ENCODE peak calls at places on chromosomes 5 and 9, in four cellular contexts. One of them, this sample, is unnamed.
A peak's percentile ranks its signal among the peaks of the same experiment; 100 is the strongest.

GRCh38 chr5:137733922-137734695 is 1.8 kb downstream of the KLHL3 start:
- DNase-seq in K562: no peak
- DNase-seq in SK-N-SH: no peak
- DNase-seq in HepG2: no peak
- DNase-seq in this sample: no peak

GRCh38 chr9:98783518-98784226 is 12.7 kb downstream of the ANKS6 start:
- DNase-seq in K562: no peak
- DNase-seq in HepG2: no peak
- DNase-seq in SK-N-SH: no peak
- DNase-seq in this sample: no peak

GRCh38 chr9:99253134-99253533 is 31.1 kb downstream of the SEC61B start:
- DNase-seq in HepG2: no peak
- DNase-seq in SK-N-SH: no peak
- DNase-seq in K562: no peak
- DNase-seq in this sample: no peak

GRCh38 chr5:1883925-1884637 is 1.4 kb upstream of the IRX4 start:
- DNase-seq in HepG2: no peak
- DNase-seq in SK-N-SH: no peak
- DNase-seq in K562: no peak
- DNase-seq in this sample: no peak

GRCh38 chr5:57598756-57599155 is 116.1 kb upstream of the ACTBL2 start:
- DNase-seq in HepG2: no peak
- DNase-seq in SK-N-SH: no peak
- DNase-seq in K562: no peak
- DNase-seq in this sample: peak; percentile 0

GRCh38 chr9:17744786-17745185 is 165.9 kb downstream of the SH3GL2 start:
- DNase-seq in K562: no peak
- DNase-seq in SK-N-SH: no peak
- DNase-seq in HepG2: no peak
- DNase-seq in this sample: no peak

GRCh38 chr5:108801776-108802175 is 54.1 kb downstream of the FER start:
- DNase-seq in K562: no peak
- DNase-seq in HepG2: peak; percentile 40
- DNase-seq in SK-N-SH: no peak
- DNase-seq in this sample: peak; percentile 84

GRCh38 chr5:124839371-124839998 is 93.0 kb upstream of the ZNF608 start:
- DNase-seq in SK-N-SH: no peak
- DNase-seq in HepG2: no peak
- DNase-seq in K562: no peak
- DNase-seq in this sample: no peak

GRCh38 chr5:42360061-42360460 is 63.2 kb upstream of the GHR start:
- DNase-seq in HepG2: no peak
- DNase-seq in SK-N-SH: no peak
- DNase-seq in K562: no peak
- DNase-seq in this sample: no peak

GRCh38 chr5:143194206-143194605 is 209.3 kb downstream of the NR3C1 start:
- DNase-seq in SK-N-SH: no peak
- DNase-seq in HepG2: no peak
- DNase-seq in K562: no peak
- DNase-seq in this sample: no peak

GRCh38 chr5:116827078-116827477 is 252.5 kb upstream of the SEMA6A start:
- DNase-seq in HepG2: no peak
- DNase-seq in K562: no peak
- DNase-seq in SK-N-SH: no peak
- DNase-seq in this sample: no peak

GRCh38 chr5:157215826-157216167 is 35.2 kb downstream of the ITK start:
- DNase-seq in SK-N-SH: no peak
- DNase-seq in K562: no peak
- DNase-seq in HepG2: no peak
- DNase-seq in this sample: no peak

GRCh38 chr5:138339086-138339456 is 1.0 kb downstream of the FAM53C start:
- DNase-seq in HepG2: no peak
- DNase-seq in SK-N-SH: no peak
- DNase-seq in K562: no peak
- DNase-seq in this sample: no peak

GRCh38 chr5:128537306-128537998 is 593 bp downstream of the FBN2 start:
- DNase-seq in K562: no peak
- DNase-seq in SK-N-SH: peak; percentile 14
- DNase-seq in HepG2: no peak
- DNase-seq in this sample: no peak

GRCh38 chr9:129665814-129666511 is 516 bp downstream of the PRRX2 start:
- DNase-seq in K562: peak; percentile 11
- DNase-seq in SK-N-SH: peak; percentile 74
- DNase-seq in HepG2: no peak
- DNase-seq in this sample: no peak

GRCh38 chr9:110911659-110912473 is 126.4 kb downstream of the LPAR1 start:
- DNase-seq in HepG2: no peak
- DNase-seq in SK-N-SH: no peak
- DNase-seq in K562: no peak
- DNase-seq in this sample: no peak

GRCh38 chr5:178796165-178796945 is 63.4 kb upstream of the ZNF354B start:
- DNase-seq in HepG2: no peak
- DNase-seq in K562: no peak
- DNase-seq in SK-N-SH: no peak
- DNase-seq in this sample: no peak

GRCh38 chr5:89110916-89111646 is 228.1 kb upstream of the MEF2C start:
- DNase-seq in HepG2: no peak
- DNase-seq in K562: no peak
- DNase-seq in SK-N-SH: no peak
- DNase-seq in this sample: no peak

GRCh38 chr5:88883059-88883565 is at the start of gene MEF2C:
- DNase-seq in SK-N-SH: peak; percentile 80
- DNase-seq in HepG2: no peak
- DNase-seq in K562: peak; percentile 85
- DNase-seq in this sample: peak; percentile 56

GRCh38 chr5:170269579-170269978 is 28.0 kb downstream of the LCP2 start:
- DNase-seq in SK-N-SH: no peak
- DNase-seq in HepG2: no peak
- DNase-seq in K562: no peak
- DNase-seq in this sample: no peak

GRCh38 chr5:141172381-141173204 is at the start of gene PCDHB7:
- DNase-seq in SK-N-SH: peak; percentile 49
- DNase-seq in K562: peak; percentile 33
- DNase-seq in HepG2: peak; percentile 36
- DNase-seq in this sample: peak; percentile 19

GRCh38 chr5:141897425-141897824 is 19.2 kb upstream of the PCDH1 start:
- DNase-seq in SK-N-SH: no peak
- DNase-seq in HepG2: no peak
- DNase-seq in K562: no peak
- DNase-seq in this sample: no peak

GRCh38 chr5:1156033-1156753 is 44.3 kb upstream of the SLC12A7 start:
- DNase-seq in SK-N-SH: peak; percentile 71
- DNase-seq in HepG2: no peak
- DNase-seq in K562: no peak
- DNase-seq in this sample: no peak

GRCh38 chr5:13107553-13107952 is 836.9 kb downstream of the DNAH5 start:
- DNase-seq in SK-N-SH: no peak
- DNase-seq in K562: no peak
- DNase-seq in HepG2: no peak
- DNase-seq in this sample: no peak

GRCh38 chr5:99441235-99441634 is 512.4 kb upstream of the CHD1 start:
- DNase-seq in HepG2: no peak
- DNase-seq in K562: no peak
- DNase-seq in SK-N-SH: no peak
- DNase-seq in this sample: no peak

GRCh38 chr5:137735531-137736284 is at the start of gene KLHL3:
- DNase-seq in K562: no peak
- DNase-seq in HepG2: peak; percentile 13
- DNase-seq in SK-N-SH: peak; percentile 68
- DNase-seq in this sample: no peak

GRCh38 chr5:95620870-95621838 is 1.3 kb downstream of the GPR150 start:
- DNase-seq in SK-N-SH: peak; percentile 80
- DNase-seq in K562: no peak
- DNase-seq in HepG2: no peak
- DNase-seq in this sample: no peak

GRCh38 chr9:126611592-126612328 is 2.0 kb upstream of the LMX1B start:
- DNase-seq in HepG2: peak; percentile 36
- DNase-seq in K562: peak; percentile 83
- DNase-seq in SK-N-SH: peak; percentile 94
- DNase-seq in this sample: peak; percentile 32

GRCh38 chr9:88537743-88538055 is 2.7 kb downstream of the NXNL2 start:
- DNase-seq in HepG2: no peak
- DNase-seq in K562: no peak
- DNase-seq in SK-N-SH: peak; percentile 50
- DNase-seq in this sample: no peak

GRCh38 chr9:86751207-86751606 is 196.1 kb downstream of the GAS1 start:
- DNase-seq in HepG2: no peak
- DNase-seq in K562: no peak
- DNase-seq in SK-N-SH: no peak
- DNase-seq in this sample: no peak

GRCh38 chr9:68530618-68531017 is 10.1 kb downstream of the TMEM252 start:
- DNase-seq in SK-N-SH: peak; percentile 5
- DNase-seq in HepG2: peak; percentile 80
- DNase-seq in K562: no peak
- DNase-seq in this sample: no peak

GRCh38 chr5:88671808-88672499 is 211.0 kb downstream of the MEF2C start:
- DNase-seq in HepG2: no peak
- DNase-seq in K562: no peak
- DNase-seq in SK-N-SH: no peak
- DNase-seq in this sample: no peak

GRCh38 chr5:138748630-138749081 is 4.6 kb upstream of the CTNNA1 start:
- DNase-seq in K562: no peak
- DNase-seq in HepG2: no peak
- DNase-seq in SK-N-SH: no peak
- DNase-seq in this sample: no peak

GRCh38 chr9:127204771-127205470 is 59.7 kb upstream of the GARNL3 start:
- DNase-seq in K562: peak; percentile 56
- DNase-seq in SK-N-SH: peak; percentile 62
- DNase-seq in HepG2: peak; percentile 31
- DNase-seq in this sample: no peak

GRCh38 chr9:13035822-13036221 is 243.7 kb downstream of the MPDZ start:
- DNase-seq in K562: no peak
- DNase-seq in HepG2: no peak
- DNase-seq in SK-N-SH: no peak
- DNase-seq in this sample: no peak

GRCh38 chr9:13032585-13032984 is 246.9 kb downstream of the MPDZ start:
- DNase-seq in K562: no peak
- DNase-seq in HepG2: no peak
- DNase-seq in SK-N-SH: no peak
- DNase-seq in this sample: no peak

GRCh38 chr9:13034696-13035006 is 244.8 kb downstream of the MPDZ start:
- DNase-seq in HepG2: no peak
- DNase-seq in K562: no peak
- DNase-seq in SK-N-SH: no peak
- DNase-seq in this sample: no peak

DNA sequence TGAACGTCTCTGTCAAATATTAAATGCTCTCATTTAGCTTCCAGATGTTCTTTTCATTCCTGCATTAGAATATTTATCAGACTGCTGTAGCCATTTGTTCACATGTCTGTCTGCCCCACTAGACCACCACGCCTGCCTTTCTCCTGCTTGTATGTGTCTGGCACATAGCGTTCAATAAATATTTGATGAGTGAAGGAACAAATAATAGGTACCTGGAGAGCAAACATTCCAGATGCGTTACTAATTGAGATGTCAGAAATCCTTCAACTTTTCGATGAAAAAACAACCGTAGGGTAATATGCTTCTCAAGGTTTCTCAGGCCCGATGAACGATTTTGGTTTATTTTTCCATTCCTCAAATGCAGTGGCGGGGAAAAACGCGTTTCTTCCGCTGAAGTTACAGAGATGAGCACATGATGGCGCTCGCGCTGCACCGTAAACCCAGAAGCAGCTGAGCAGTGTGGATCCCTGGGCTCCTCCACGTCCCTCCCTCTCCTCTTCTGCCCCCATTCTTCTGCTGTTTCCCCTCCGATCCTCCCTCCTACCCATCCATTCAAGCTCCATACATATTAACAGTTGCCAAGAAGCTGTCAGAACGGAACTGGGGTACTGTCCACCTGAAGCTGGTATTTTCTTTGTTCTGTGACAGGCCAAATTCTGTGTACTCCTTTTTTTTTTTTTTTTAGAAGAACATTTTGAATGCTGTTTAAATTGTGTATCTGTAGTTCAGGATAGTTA is 245.4 kb downstream of the MPDZ start:
- DNase-seq in SK-N-SH: peak; percentile 87
- DNase-seq in HepG2: peak; percentile 38
- DNase-seq in K562: peak; percentile 43
- DNase-seq in this sample: peak; percentile 51
- TF ChIP-seq ELF1 in SK-N-SH: peak; percentile 4
- TF ChIP-seq ELF1 in HepG2: no peak
- TF ChIP-seq ELF1 in K562: no peak
- TF ChIP-seq ELF1 in this sample: no peak

DNA sequence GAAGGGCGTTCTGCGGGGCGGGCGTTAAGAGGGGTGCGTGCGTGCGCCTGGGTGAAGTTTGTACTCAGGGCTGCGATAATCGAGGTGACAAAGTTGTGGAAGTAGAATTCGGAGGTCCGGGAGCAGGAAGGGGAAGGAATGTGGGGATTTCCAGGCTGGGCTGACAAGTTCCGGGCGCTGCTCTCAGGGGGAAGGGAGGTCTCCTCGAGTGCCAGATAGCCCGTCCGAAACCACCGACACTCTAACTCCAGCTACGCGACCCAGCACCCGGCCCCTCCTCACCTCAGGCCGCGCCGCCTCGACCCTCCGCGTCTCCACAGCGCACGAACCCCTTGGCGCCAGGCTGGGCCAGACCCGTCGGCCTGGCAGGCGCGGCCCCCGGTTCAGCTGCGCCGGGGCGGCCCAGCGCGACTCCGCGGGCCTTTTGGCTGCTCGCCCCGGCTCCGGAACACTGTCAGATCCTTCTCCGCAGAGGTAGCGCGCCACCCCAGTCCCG is at the start of gene IL6ST:
- DNase-seq in SK-N-SH: no peak
- DNase-seq in K562: no peak
- DNase-seq in HepG2: peak; percentile 46
- DNase-seq in this sample: no peak
- TF ChIP-seq ELF1 in SK-N-SH: no peak
- TF ChIP-seq ELF1 in K562: peak; percentile 54
- TF ChIP-seq ELF1 in HepG2: no peak
- TF ChIP-seq ELF1 in this sample: no peak

GRCh38 chr5:39164016-39164415 is 55.3 kb downstream of the FYB1 start:
- DNase-seq in SK-N-SH: no peak
- DNase-seq in K562: no peak
- DNase-seq in HepG2: no peak
- DNase-seq in this sample: no peak
- TF ChIP-seq ELF1 in SK-N-SH: no peak
- TF ChIP-seq ELF1 in K562: no peak
- TF ChIP-seq ELF1 in HepG2: no peak
- TF ChIP-seq ELF1 in this sample: no peak

DNA sequence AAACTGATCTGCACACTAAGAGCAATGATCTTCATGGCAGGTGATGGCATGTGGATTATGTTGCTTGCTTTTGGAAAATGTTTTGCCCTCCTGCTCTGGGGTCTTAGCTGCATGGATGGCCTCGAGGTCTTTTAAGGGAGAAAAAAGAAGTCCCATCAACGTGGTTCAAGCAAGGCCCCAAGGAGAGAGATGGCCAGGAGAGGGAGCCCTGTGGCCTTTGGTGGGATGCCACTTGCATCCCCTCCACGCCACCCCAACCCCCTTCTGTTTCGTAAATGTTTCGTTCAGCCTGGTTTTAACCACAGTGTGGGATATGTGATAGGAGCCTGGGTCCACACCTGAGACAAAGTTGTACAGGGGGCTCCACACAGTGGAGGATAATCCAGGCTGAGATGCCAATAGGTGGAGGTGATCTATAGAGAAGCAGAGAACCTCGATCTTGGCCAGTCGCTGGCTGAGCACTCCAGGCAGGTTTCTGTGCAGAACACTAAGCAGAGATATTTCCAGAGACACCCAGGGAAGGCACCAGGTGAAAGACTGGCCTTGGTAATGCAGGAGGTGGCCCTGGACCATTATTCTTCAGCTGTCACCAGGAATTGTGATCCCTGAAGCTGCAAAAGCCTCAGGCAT is 25.8 kb upstream of the FRRS1L start:
- DNase-seq in SK-N-SH: peak; percentile 37
- DNase-seq in HepG2: peak; percentile 49
- DNase-seq in K562: no peak
- DNase-seq in this sample: peak; percentile 15
- TF ChIP-seq ELF1 in SK-N-SH: no peak
- TF ChIP-seq ELF1 in HepG2: no peak
- TF ChIP-seq ELF1 in K562: no peak
- TF ChIP-seq ELF1 in this sample: no peak

This sample was measured in HCT116.